ENCODE peak calls at places on chromosomes 3 and 15, in four cellular contexts. I is IMR-90, L is H1, W is H9. F is an unnamed sample.

GRCh38 chr15:83210619-83211018 is 3.0 kb upstream of the HDGFL3 start:
- DNase-seq in W (no peak), I (no peak), L (no peak), F (no peak)

GRCh38 chr3:197327701-197328100 is 29.3 kb upstream of the DLG1 start:
- DNase-seq in L (no peak), W (no peak), I (peak; percentile 56), F (no peak)

GRCh38 chr3:155110996-155111901 is 31.1 kb downstream of the MME start:
- DNase-seq in I (no peak), L (no peak), W (no peak), F (no peak)

GRCh38 chr3:184177331-184177731 is 2.7 kb downstream of the AP2M1 start:
- DNase-seq in W (no peak), L (no peak), I (peak; percentile 30), F (peak; percentile 89)

GRCh38 chr3:10370429-10370828 is 49.5 kb upstream of the SEC13 start:
- DNase-seq in W (no peak), I (peak; percentile 87), L (no peak), F (no peak)

GRCh38 chr15:29099131-29099880 is 170.3 kb downstream of the NSMCE3 start:
- DNase-seq in L (no peak), W (no peak), I (no peak), F (no peak)

GRCh38 chr3:65945480-65945879 is 93.2 kb downstream of the MAGI1 start:
- DNase-seq in I (peak; percentile 16), W (no peak), L (no peak), F (no peak)

GRCh38 chr15:101492752-101493692 is 3.5 kb upstream of the PCSK6 start:
- DNase-seq in W (no peak), L (no peak), I (no peak), F (no peak)

GRCh38 chr3:98596087-98596486 is 2.7 kb upstream of the CPOX start:
- DNase-seq in W (no peak), I (no peak), L (no peak), F (no peak)

GRCh38 chr3:130259170-130259874 is 86.2 kb upstream of the COL6A5 start:
- DNase-seq in W (no peak), I (no peak), L (no peak), F (no peak)

GRCh38 chr15:48644827-48645557 is 517 bp downstream of the FBN1 start:
- DNase-seq in I (peak; percentile 62), W (peak; percentile 52), L (no peak), F (peak; percentile 84)

GRCh38 chr15:48645558-48646330 is at the start of gene FBN1:
- DNase-seq in I (peak; percentile 90), L (peak; percentile 39), W (peak; percentile 77), F (peak; percentile 94)

GRCh38 chr15:48643236-48643635 is 2.3 kb downstream of the FBN1 start:
- DNase-seq in W (no peak), I (no peak), L (no peak), F (no peak)

GRCh38 chr15:48643776-48644497 is 1.6 kb downstream of the FBN1 start:
- DNase-seq in L (no peak), W (no peak), I (no peak), F (no peak)

DNA sequence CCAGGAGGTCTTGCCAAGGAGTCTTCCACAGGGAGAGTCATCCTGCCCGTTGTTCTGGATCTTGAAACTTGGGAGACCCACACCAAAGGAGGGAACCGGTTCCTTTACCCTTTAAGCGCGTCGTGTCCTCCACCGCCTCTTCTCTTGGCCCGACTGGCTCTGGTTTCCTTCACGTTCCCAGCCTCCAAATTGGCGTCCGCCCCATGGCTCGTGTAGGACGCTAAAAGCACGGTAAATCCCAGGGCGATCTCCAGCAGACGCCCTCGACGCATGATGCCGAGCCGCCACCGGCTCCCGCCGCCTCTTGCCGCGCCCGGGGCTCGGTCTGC is 1.0 kb downstream of the FBN1 start:
- DNase-seq in W (no peak), L (no peak), I (peak; percentile 38), F (peak; percentile 47)
- H4K8ac ChIP-seq in W (no peak overlapping the region), L (peak overlapping the region; percentile 43), I (peak overlapping the region; percentile 59), F (no peak overlapping the region)

GRCh38 chr15:65777053-65777452 is 15.0 kb downstream of the DENND4A start:
- DNase-seq in L (no peak), I (no peak), W (no peak), F (no peak)

GRCh38 chr15:65771870-65772269 is 20.2 kb downstream of the DENND4A start:
- DNase-seq in W (no peak), I (no peak), L (no peak), F (no peak)

GRCh38 chr15:65769482-65769881 is 22.6 kb downstream of the DENND4A start:
- DNase-seq in L (no peak), I (no peak), W (no peak), F (no peak)

GRCh38 chr15:65773386-65774111 is 18.5 kb downstream of the DENND4A start:
- DNase-seq in I (no peak), W (no peak), L (no peak), F (no peak)

DNA sequence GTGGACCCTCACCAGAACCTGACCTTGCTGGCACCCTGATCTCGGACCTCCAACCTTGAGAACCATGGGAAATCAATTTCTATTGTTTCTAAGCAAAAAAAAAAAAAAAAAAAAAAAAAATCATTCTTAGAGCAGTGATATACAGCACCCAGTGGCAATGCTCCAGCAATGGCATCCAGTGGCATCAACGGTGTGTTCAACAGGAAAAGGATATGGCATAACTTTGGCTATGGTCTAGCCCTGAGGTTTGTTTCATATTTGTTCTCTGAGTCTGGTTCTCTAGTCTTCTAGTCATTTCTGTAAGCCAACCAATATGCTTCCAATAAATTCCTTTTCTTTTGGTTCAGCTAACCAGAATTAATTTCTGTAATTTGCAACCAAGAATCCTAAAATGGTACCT is 19.2 kb downstream of the DENND4A start:
- DNase-seq in W (no peak), L (no peak), I (no peak), F (no peak)
- H3K56ac ChIP-seq in W (no peak overlapping the region), L (no peak overlapping the region), I (no peak overlapping the region), F (no peak overlapping the region)

GRCh38 chr3:69647710-69648109 is 91.6 kb upstream of the MITF start:
- DNase-seq in W (no peak), L (no peak), I (no peak), F (no peak)

GRCh38 chr3:69647081-69647480 is 92.2 kb upstream of the MITF start:
- DNase-seq in I (no peak), L (no peak), W (no peak), F (no peak)

GRCh38 chr3:69651765-69652164 is 87.5 kb upstream of the MITF start:
- DNase-seq in W (no peak), L (no peak), I (no peak), F (peak; percentile 65)

GRCh38 chr3:69649120-69649519 is 90.1 kb upstream of the MITF start:
- DNase-seq in L (no peak), W (no peak), I (peak; percentile 55), F (peak; percentile 10)

DNA sequence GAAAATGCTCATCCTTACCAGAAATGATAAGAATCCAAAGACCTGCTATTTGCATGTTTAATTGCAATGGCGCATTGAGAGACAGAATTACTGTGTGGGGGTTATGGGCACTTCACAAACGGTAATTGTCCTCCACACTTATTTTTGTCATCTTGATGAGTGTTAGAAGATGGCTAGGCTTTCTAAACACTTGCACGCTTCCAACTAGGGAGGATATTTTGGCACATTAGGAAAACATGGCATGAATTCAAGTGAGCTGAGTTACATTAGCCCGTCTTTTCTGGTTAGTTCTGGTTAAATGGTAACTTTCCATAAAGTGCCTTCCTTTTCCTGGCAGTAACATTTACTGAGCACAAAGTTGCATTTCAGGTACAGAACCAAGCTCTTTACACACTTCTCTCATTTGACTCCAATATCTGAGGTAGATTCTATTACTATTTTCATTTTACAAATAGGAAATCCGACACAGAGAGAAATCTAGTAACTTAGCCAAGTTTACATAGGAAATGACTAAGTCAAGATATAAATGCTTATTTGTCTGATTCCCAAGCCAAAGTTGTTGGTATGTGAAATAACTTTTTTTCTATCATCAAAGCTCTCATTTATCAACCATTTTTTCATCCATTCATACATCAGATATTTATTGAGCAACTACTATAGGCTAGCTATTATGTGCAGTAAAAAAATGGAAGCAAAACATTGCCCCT is 89.4 kb upstream of the MITF start:
- DNase-seq in L (no peak), W (no peak), I (peak; percentile 47), F (no peak)
- H4K8ac ChIP-seq in L (no peak overlapping the region), W (no peak overlapping the region), I (no peak overlapping the region), F (no peak overlapping the region)

GRCh38 chr15:69395460-69395859 is 18.7 kb upstream of the KIF23 start:
- DNase-seq in W (no peak), I (no peak), L (no peak), F (no peak)

GRCh38 chr15:69395991-69396390 is 18.2 kb upstream of the KIF23 start:
- DNase-seq in W (no peak), I (no peak), L (no peak), F (no peak)

GRCh38 chr15:69393831-69394491 is 20.2 kb upstream of the KIF23 start:
- DNase-seq in L (no peak), I (no peak), W (no peak), F (no peak)

GRCh38 chr15:69392352-69392751 is 21.8 kb upstream of the KIF23 start:
- DNase-seq in L (no peak), I (no peak), W (no peak), F (no peak)

DNA sequence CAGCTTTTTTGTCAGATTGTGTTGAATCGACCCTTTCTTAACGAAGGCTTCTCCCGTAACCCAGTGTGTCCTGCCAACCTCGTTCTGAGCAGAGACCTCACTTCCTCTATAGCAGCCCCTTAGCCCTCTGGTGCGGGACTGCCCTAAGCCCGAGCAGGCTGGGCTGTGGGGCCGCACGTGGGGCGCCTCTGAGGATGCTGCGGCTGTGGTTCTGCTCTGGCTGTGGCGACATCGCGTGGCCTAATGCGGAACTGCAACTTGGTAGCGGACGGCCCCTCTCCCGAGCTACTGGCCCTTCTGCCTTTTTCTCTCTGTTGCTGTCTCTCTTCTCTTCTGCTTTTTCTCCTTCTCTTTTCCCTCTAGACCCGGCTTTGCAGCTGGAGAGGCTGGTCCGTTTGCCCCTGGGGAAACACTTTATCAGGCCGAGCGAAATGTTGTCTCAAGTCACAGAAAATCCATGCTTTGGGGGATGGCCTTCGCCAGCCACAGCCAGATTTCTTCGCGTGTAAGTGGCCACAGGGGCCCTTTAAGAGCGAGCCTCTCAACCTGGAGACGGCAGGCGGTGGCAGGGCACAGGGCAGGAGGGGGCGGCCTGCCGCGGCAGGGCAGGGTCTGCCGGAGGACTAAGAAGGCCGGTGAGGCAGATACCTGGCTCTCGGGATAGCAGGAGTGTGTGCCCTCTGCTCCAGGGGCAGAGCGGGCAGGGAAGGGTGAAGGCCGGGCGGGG is 19.4 kb upstream of the KIF23 start:
- DNase-seq in W (peak; percentile 91), I (peak; percentile 64), L (peak; percentile 67), F (peak; percentile 82)
- H3K56ac ChIP-seq in W (no peak overlapping the region), I (no peak overlapping the region), L (no peak overlapping the region), F (peak overlapping the region; percentile 57)

GRCh38 chr3:126703512-126704493 is at the start of gene CHCHD6:
- DNase-seq in I (peak; percentile 94), W (peak; percentile 99), L (peak; percentile 97), F (peak; percentile 99)
- H4K8ac ChIP-seq in I (peak within 1 kb of the TSS; percentile 62), W (no peak within 1 kb of the TSS), L (peak within 1 kb of the TSS; percentile 92), F (no peak within 1 kb of the TSS)

DNA sequence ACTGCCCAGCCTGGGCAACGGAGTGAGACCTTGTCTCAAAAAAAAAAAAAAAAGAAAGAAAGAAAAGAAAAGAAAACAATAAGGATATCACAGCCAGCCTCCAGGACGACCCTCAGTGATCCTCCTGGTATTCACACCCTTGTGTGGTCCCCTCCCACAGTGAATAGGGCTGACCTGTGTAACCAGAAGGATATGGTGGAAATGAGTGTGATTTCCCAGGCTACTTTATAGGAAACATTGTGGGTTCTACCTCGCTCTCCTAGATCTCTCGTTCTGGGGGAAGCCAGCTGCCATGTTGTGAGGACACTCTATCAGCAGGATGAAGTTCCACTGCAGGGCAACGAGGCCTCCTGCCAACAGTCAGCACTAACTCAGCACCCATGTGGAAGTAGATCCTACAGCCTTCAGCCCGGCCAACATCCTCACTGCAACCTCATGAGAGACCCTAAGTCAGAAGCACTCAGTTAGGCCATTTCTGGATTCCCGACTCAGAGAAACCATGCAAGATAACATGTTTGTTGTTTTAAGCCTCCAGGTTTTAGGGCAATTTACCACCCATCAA is 11.1 kb downstream of the RFTN1 start:
- DNase-seq in I (no peak), L (no peak), W (no peak), F (no peak)
- H3K56ac ChIP-seq in I (no peak overlapping the region), L (no peak overlapping the region), W (no peak overlapping the region), F (no peak overlapping the region)